ENCODE peak calls at places on chromosomes 12 and 14, in nine cellular contexts. A, S, G, V, D, O, Y, P and R are unnamed samples. For H3K4me1, the result is how much of the 10 kb centered on the place peaks cover.

GRCh38 chr14:69043007-69043444 is 63.9 kb upstream of the ACTN1 start:
- DNase-seq in A (peak), S (no peak), G (no peak), V (peak), D (no peak), O (peak), Y (no peak), P (peak), R (no peak)

GRCh38 chr14:70278281-70278680 is 81.2 kb downstream of the COX16 start:
- DNase-seq in A (no peak), S (no peak), G (no peak), V (no peak), D (no peak), O (no peak), Y (no peak), P (no peak), R (no peak)

GRCh38 chr12:43273467-43273866 is 278.5 kb downstream of the ADAMTS20 start:
- DNase-seq in A (no peak), S (no peak), G (no peak), V (no peak), D (peak), O (no peak), Y (no peak), P (no peak), R (no peak)

GRCh38 chr12:116434155-116435065 is 124.8 kb upstream of the MAP1LC3B2 start:
- DNase-seq in A (peak), S (peak), G (peak), V (peak), D (peak), O (peak), Y (peak), P (peak), R (peak)

GRCh38 chr14:19851365-19851764 is 23.6 kb upstream of the OR4K2 start:
- DNase-seq in A (no peak), S (no peak), G (no peak), V (no peak), D (no peak), O (no peak), Y (no peak), P (no peak), R (no peak)

GRCh38 chr12:39294712-39295111 is 148.2 kb downstream of the KIF21A start:
- DNase-seq in A (no peak), S (no peak), G (no peak), V (no peak), D (no peak), O (peak), Y (no peak), P (no peak), R (no peak)

GRCh38 chr12:1890119-1890703 is 28.2 kb downstream of the CACNA2D4 start:
- DNase-seq in A (peak), S (no peak), G (no peak), V (no peak), D (no peak), O (no peak), Y (no peak), P (no peak), R (no peak)

GRCh38 chr12:12072064-12072760 is 1.5 kb downstream of the BCL2L14 start:
- DNase-seq in A (peak), S (no peak), G (no peak), V (no peak), D (no peak), O (no peak), Y (no peak), P (peak), R (peak)

GRCh38 chr12:129900306-129900705 is 3.5 kb downstream of the TMEM132D start:
- DNase-seq in A (peak), S (no peak), G (no peak), V (no peak), D (no peak), O (no peak), Y (no peak), P (no peak), R (no peak)

GRCh38 chr14:50311337-50311973 is 574 bp downstream of the L2HGDH start:
- DNase-seq in A (no peak), S (no peak), G (no peak), V (no peak), D (no peak), O (no peak), Y (no peak), P (no peak), R (no peak)

GRCh38 chr14:25394791-25395391 is 344.9 kb upstream of the STXBP6 start:
- DNase-seq in A (no peak), S (no peak), G (no peak), V (no peak), D (no peak), O (peak), Y (no peak), P (no peak), R (no peak)

GRCh38 chr12:12788131-12788530 is 2.7 kb downstream of the APOLD1 start:
- DNase-seq in A (no peak), S (no peak), G (no peak), V (peak), D (peak), O (no peak), Y (no peak), P (no peak), R (no peak)

GRCh38 chr12:49225551-49226166 is 36.8 kb upstream of the TUBA1A start:
- DNase-seq in A (peak), S (no peak), G (peak), V (no peak), D (peak), O (no peak), Y (no peak), P (peak), R (no peak)

GRCh38 chr14:21440857-21441256 is 15.1 kb downstream of the CHD8 start:
- DNase-seq in A (no peak), S (no peak), G (no peak), V (no peak), D (no peak), O (no peak), Y (no peak), P (no peak), R (no peak)

GRCh38 chr12:57477710-57478681 is 1.7 kb downstream of the ARHGAP9 start:
- DNase-seq in A (no peak), S (peak), G (no peak), V (no peak), D (peak), O (no peak), Y (no peak), P (no peak), R (no peak)

GRCh38 chr12:57476993-57477709 is 2.5 kb downstream of the ARHGAP9 start:
- DNase-seq in A (no peak), S (no peak), G (no peak), V (no peak), D (no peak), O (no peak), Y (no peak), P (no peak), R (peak)

GRCh38 chr12:57476162-57476992 is 3.3 kb downstream of the ARHGAP9 start:
- DNase-seq in A (peak), S (no peak), G (no peak), V (no peak), D (no peak), O (peak), Y (no peak), P (peak), R (peak)

GRCh38 chr12:57479376-57480115 is at the start of gene ARHGAP9:
- DNase-seq in A (no peak), S (no peak), G (no peak), V (no peak), D (peak), O (no peak), Y (no peak), P (no peak), R (peak)

DNA sequence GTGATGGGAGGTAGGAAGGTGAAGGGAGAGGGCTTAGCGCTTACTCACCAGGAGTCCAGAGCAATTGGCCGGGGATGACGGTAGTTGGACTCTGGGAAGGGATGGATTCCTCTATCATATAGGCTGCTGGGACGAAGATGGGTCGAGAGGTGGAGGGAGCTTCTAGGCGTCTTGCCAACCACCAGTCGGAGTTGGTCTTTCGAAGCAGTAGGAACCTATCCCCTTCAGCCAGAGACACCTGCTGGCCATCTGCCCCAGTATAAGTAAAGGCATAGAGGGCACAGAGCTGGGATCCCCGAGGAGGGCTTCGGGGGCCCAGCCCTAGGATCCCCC is 657 bp downstream of the ARHGAP9 start:
- DNase-seq in A (no peak), S (no peak), G (no peak), V (no peak), D (no peak), O (no peak), Y (no peak), P (no peak), R (no peak)
- H3K4me3 ChIP-seq in A (peak), S (no peak), G (no peak), V (no peak), D (no peak), O (no peak), Y (no peak), P (peak), R (peak)

DNA sequence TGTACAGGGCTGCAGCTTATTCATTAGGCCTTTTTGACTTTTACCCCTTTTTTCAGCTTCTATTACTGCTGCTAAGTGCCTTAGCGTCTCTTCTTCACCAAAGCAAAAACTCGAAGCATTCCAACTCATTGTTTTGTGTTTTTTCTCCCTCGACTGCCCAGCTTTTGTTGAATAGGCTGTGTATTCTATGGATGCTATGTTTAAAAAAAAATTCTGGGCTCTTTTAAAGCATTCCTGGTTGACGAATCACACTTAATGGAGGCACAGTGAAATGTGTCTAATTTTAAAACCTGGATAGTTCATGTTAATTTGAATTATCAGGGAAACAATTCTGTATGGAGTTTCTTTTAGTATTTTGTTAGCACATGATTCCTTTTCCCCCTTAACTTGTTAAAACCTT is 29.7 kb downstream of the KTN1 start:
- DNase-seq in A (no peak), S (no peak), G (no peak), V (no peak), D (peak), O (no peak), Y (no peak), P (no peak), R (no peak)
- H3K4me1 ChIP-seq in A (under half), S (under half), G (half or more), V (under half), D (under half), O (under half), Y (under half), P (under half), R (under half)

GRCh38 chr12:9064201-9064814 is 51.4 kb downstream of the A2M start:
- DNase-seq in A (peak), S (no peak), G (peak), V (peak), D (peak), O (peak), Y (peak), P (peak), R (peak)
- TF ChIP-seq POLR2A in A (no peak), S (no peak), G (peak), V (no peak), D (no peak), O (no peak), Y (no peak), P (no peak), R (peak)

GRCh38 chr12:106767206-106767605 is 7.3 kb upstream of the RIC8B start:
- DNase-seq in A (no peak), S (no peak), G (no peak), V (no peak), D (no peak), O (no peak), Y (no peak), P (no peak), R (no peak)

GRCh38 chr12:106771425-106771824 is 3.1 kb upstream of the RIC8B start:
- DNase-seq in A (no peak), S (no peak), G (peak), V (no peak), D (no peak), O (no peak), Y (no peak), P (no peak), R (no peak)

GRCh38 chr12:106769078-106769477 is 5.4 kb upstream of the RIC8B start:
- DNase-seq in A (no peak), S (no peak), G (peak), V (no peak), D (peak), O (no peak), Y (peak), P (no peak), R (no peak)

GRCh38 chr12:106767954-106768501 is 6.5 kb upstream of the RIC8B start:
- DNase-seq in A (no peak), S (no peak), G (peak), V (no peak), D (no peak), O (no peak), Y (peak), P (no peak), R (no peak)

DNA sequence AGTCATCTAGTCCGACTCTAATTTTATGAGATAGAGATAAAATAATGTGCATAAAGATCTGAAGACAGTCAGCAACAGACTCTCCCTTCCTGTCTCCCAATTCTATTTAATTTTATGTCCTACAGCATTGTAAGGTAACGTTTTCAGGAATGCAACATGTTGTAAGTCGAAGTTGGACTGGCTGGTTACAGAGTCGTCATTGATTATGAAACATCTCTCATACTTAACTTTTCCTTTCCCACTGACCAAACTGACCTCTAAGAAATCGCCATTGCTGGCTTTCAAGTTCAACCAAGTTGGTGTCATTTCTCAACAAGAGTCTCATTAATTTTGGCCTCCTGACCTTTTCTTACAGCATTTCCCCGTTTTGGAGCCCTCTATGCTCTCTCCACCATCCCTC is 4.9 kb upstream of the RIC8B start:
- DNase-seq in A (no peak), S (no peak), G (peak), V (no peak), D (no peak), O (no peak), Y (no peak), P (no peak), R (no peak)
- H3K4me3 ChIP-seq in A (no peak), S (no peak), G (peak), V (no peak), D (no peak), O (no peak), Y (peak), P (no peak), R (no peak)

DNA sequence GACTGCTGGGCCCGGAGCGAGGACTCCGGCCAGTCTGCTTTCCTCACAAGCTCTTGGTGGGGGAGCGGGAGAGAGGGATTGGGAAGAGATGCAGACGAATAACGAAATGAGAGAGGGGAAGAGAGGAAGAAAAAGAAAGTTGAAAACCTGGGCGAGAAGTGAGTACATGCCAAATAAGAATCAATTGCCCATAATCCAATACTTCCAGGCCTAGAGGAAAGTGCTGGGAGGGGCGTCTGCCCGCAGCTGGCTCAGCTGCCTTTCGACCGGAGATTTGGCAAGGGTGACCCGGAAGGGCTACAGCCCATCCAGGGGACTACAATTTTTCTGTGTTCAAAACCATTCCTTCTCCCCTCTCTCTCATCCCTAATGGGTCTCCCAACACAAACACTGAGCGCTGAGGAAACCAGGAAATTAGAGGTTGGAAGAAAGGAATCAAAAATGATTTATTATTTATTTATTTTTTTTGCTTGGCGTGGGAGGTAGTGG is 4.9 kb downstream of the NKX2-1 start:
- DNase-seq in A (no peak), S (no peak), G (no peak), V (no peak), D (no peak), O (no peak), Y (no peak), P (no peak), R (no peak)
- H3K4me1 ChIP-seq in A (under half), S (under half), G (under half), V (under half), D (under half), O (under half), Y (under half), P (under half), R (under half)

GRCh38 chr12:89353823-89354629 is 1.7 kb upstream of the DUSP6 start:
- DNase-seq in A (peak), S (no peak), G (peak), V (peak), D (peak), O (peak), Y (peak), P (peak), R (peak)

GRCh38 chr12:89352242-89352491 is 134 bp downstream of the DUSP6 start:
- DNase-seq in A (no peak), S (no peak), G (no peak), V (no peak), D (no peak), O (no peak), Y (no peak), P (no peak), R (no peak)

GRCh38 chr12:89353188-89353822 is 1.0 kb upstream of the DUSP6 start:
- DNase-seq in A (peak), S (no peak), G (peak), V (peak), D (peak), O (peak), Y (no peak), P (peak), R (peak)

GRCh38 chr12:89351489-89352241 is 636 bp downstream of the DUSP6 start:
- DNase-seq in A (peak), S (no peak), G (peak), V (peak), D (peak), O (peak), Y (no peak), P (peak), R (peak)

DNA sequence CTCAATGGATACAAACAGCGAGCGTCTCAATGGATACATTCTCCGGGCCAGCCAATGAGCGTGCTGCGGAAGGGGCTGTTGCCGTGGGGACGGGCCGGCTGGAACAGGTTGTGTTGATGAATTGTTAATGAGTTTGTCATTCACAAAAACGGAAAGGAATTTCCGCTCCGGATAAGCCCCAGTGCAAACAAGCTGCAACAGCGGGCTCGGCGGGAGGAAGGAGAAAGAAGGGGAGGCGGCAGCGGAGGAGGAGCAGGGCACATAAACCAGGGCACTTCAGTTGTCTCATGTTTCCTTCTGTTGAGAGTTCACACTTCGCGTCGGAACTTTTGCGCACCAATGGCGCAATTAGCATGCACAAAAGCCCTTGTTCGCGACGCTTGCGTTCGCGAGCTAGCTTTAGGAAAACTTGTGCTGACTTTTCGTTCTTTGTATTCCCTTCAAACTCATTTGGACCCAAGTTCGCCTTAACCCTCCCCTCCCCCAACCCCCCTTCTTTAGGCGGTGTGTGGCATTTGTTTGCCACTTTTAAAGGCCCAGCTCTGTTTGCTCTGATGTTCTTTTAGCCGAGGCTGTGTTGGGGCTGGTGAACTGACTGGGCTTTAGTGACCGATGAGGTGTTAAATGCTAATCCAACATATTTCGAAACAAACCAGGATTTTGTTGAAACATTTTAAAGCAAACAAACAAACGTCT is at the start of gene DUSP6:
- DNase-seq in A (peak), S (no peak), G (peak), V (peak), D (peak), O (peak), Y (peak), P (peak), R (peak)
- TF ChIP-seq POLR2A in A (peak), S (no peak), G (peak), V (no peak), D (no peak), O (peak), Y (peak), P (peak), R (peak)

GRCh38 chr12:81078469-81079196 is 754 bp downstream of the ACSS3 start:
- DNase-seq in A (no peak), S (no peak), G (no peak), V (peak), D (peak), O (peak), Y (no peak), P (no peak), R (no peak)
- H3K4me3 ChIP-seq in A (peak), S (no peak), G (peak), V (peak), D (peak), O (peak), Y (peak), P (peak), R (peak)

GRCh38 chr12:6076776-6077700 is 47.4 kb downstream of the VWF start:
- DNase-seq in A (no peak), S (no peak), G (no peak), V (no peak), D (no peak), O (no peak), Y (no peak), P (no peak), R (no peak)
- H3K4me1 ChIP-seq in A (under half), S (under half), G (under half), V (under half), D (under half), O (under half), Y (under half), P (under half), R (under half)

GRCh38 chr14:54567224-54567633 is 301 bp downstream of the SAMD4A start:
- DNase-seq in A (peak), S (no peak), G (peak), V (no peak), D (no peak), O (peak), Y (no peak), P (peak), R (no peak)

GRCh38 chr14:54564799-54565235 is 2.1 kb upstream of the SAMD4A start:
- DNase-seq in A (no peak), S (no peak), G (peak), V (no peak), D (peak), O (peak), Y (no peak), P (no peak), R (no peak)

GRCh38 chr14:54565236-54566151 is 1.4 kb upstream of the SAMD4A start:
- DNase-seq in A (peak), S (peak), G (peak), V (peak), D (peak), O (peak), Y (no peak), P (peak), R (peak)

GRCh38 chr14:54566410-54567223 is at the start of gene SAMD4A:
- DNase-seq in A (peak), S (peak), G (peak), V (peak), D (peak), O (peak), Y (no peak), P (peak), R (peak)

GRCh38 chr14:54566152-54566409 is 847 bp upstream of the SAMD4A start:
- DNase-seq in A (no peak), S (no peak), G (no peak), V (no peak), D (no peak), O (no peak), Y (no peak), P (no peak), R (no peak)
- TF ChIP-seq POLR2A in A (no peak), S (no peak), G (no peak), V (no peak), D (peak), O (no peak), Y (no peak), P (no peak), R (no peak)